ENCODE peak calls at places on chromosomes 6 and 20, in seven cellular contexts. One of them, this sample, is unnamed.

GRCh38 chr6:148445620-148446019 is 103.0 kb downstream of the SASH1 start:
- DNase-seq in nucleus accumbens: no peak
- DNase-seq in AG09319: no peak
- DNase-seq in CD4-positive, alpha-beta T cell: no peak
- DNase-seq in GM12865: no peak
- DNase-seq in hypothalamus: no peak
- DNase-seq in NCI-H1417: no peak
- DNase-seq in this sample: no peak

GRCh38 chr6:42259286-42259685 is 41.6 kb upstream of the MRPS10 start:
- DNase-seq in NCI-H1417: no peak
- DNase-seq in CD4-positive, alpha-beta T cell: no peak
- DNase-seq in nucleus accumbens: no peak
- DNase-seq in GM12865: no peak
- DNase-seq in AG09319: no peak
- DNase-seq in hypothalamus: no peak
- DNase-seq in this sample: no peak

GRCh38 chr6:89298680-89299450 is 16.2 kb downstream of the GABRR2 start:
- DNase-seq in CD4-positive, alpha-beta T cell: peak; percentile 26
- DNase-seq in GM12865: peak; percentile 90
- DNase-seq in hypothalamus: no peak
- DNase-seq in nucleus accumbens: peak; percentile 19
- DNase-seq in NCI-H1417: no peak
- DNase-seq in AG09319: no peak
- DNase-seq in this sample: no peak

GRCh38 chr6:52415917-52416628 is 4.1 kb upstream of the EFHC1 start:
- DNase-seq in nucleus accumbens: no peak
- DNase-seq in AG09319: no peak
- DNase-seq in NCI-H1417: no peak
- DNase-seq in GM12865: no peak
- DNase-seq in CD4-positive, alpha-beta T cell: no peak
- DNase-seq in hypothalamus: no peak
- DNase-seq in this sample: no peak

GRCh38 chr6:153058291-153058690 is 55.8 kb upstream of the MTRF1L start:
- DNase-seq in AG09319: no peak
- DNase-seq in CD4-positive, alpha-beta T cell: no peak
- DNase-seq in NCI-H1417: no peak
- DNase-seq in hypothalamus: no peak
- DNase-seq in GM12865: no peak
- DNase-seq in nucleus accumbens: no peak
- DNase-seq in this sample: no peak

GRCh38 chr20:24730750-24731149 is 218.3 kb upstream of the CST7 start:
- DNase-seq in GM12865: no peak
- DNase-seq in nucleus accumbens: no peak
- DNase-seq in CD4-positive, alpha-beta T cell: no peak
- DNase-seq in NCI-H1417: no peak
- DNase-seq in AG09319: no peak
- DNase-seq in hypothalamus: no peak
- DNase-seq in this sample: no peak

GRCh38 chr6:160254467-160255312 is 3.9 kb downstream of the SLC22A2 start:
- DNase-seq in AG09319: no peak
- DNase-seq in hypothalamus: no peak
- DNase-seq in NCI-H1417: peak; percentile 55
- DNase-seq in GM12865: no peak
- DNase-seq in CD4-positive, alpha-beta T cell: no peak
- DNase-seq in nucleus accumbens: no peak
- DNase-seq in this sample: no peak

GRCh38 chr6:147141690-147142308 is 62.4 kb upstream of the STXBP5 start:
- DNase-seq in CD4-positive, alpha-beta T cell: no peak
- DNase-seq in nucleus accumbens: no peak
- DNase-seq in GM12865: no peak
- DNase-seq in AG09319: no peak
- DNase-seq in NCI-H1417: peak; percentile 45
- DNase-seq in hypothalamus: no peak
- DNase-seq in this sample: no peak

GRCh38 chr6:81938014-81938761 is 185.7 kb upstream of the TENT5A start:
- DNase-seq in hypothalamus: no peak
- DNase-seq in GM12865: peak; percentile 17
- DNase-seq in AG09319: peak; percentile 62
- DNase-seq in nucleus accumbens: no peak
- DNase-seq in NCI-H1417: no peak
- DNase-seq in CD4-positive, alpha-beta T cell: no peak
- DNase-seq in this sample: no peak

This sample was measured in NCI-H2227 treated with DMSO at 0.1 percent for 48 hours.